ENCODE peak calls at places on chromosomes 13 and 19, in ten cellular contexts. A is heart left ventricle, Y is IMR-90, S is uterus, I is cardiac muscle cell, B is fibroblast of lung, U is AG04450, X is Peyer's patch, N is transverse colon, O is PC-3. W is an unnamed sample.

GRCh38 chr19:6723108-6723618 is 2.7 kb upstream of the C3 start:
- DNase-seq in X (no peak), Y (peak; percentile 10), B (peak; percentile 22), O (peak; percentile 50), I (peak; percentile 87), U (no peak), A (peak; percentile 73), N (no peak), S (peak; percentile 84), W (no peak)

GRCh38 chr19:5058456-5059190 is 89.7 kb downstream of the KDM4B start:
- DNase-seq in O (peak; percentile 50), I (peak; percentile 38), Y (peak; percentile 41), X (no peak), B (no peak), U (no peak), N (no peak), S (no peak), A (no peak), W (no peak)

GRCh38 chr13:111584101-111584500 is 263.7 kb downstream of the TEX29 start:
- DNase-seq in N (peak; percentile 65), S (no peak), B (no peak), X (no peak), O (no peak), Y (no peak), U (no peak), I (no peak), A (no peak), W (no peak)

GRCh38 chr13:22218784-22219183 is 547.9 kb downstream of the FGF9 start:
- DNase-seq in I (no peak), B (no peak), Y (no peak), O (no peak), U (no peak), X (no peak), S (no peak), N (no peak), A (no peak), W (no peak)

GRCh38 chr19:12270854-12271253 is 23.8 kb downstream of the ZNF44 start:
- DNase-seq in I (no peak), A (no peak), N (no peak), Y (no peak), U (no peak), X (no peak), S (no peak), B (no peak), O (no peak), W (no peak)

GRCh38 chr13:86813198-86813597 is 858.0 kb upstream of the SLITRK5 start:
- DNase-seq in A (no peak), S (no peak), X (no peak), Y (no peak), B (no peak), I (no peak), N (no peak), U (no peak), O (no peak), W (no peak)

GRCh38 chr13:41503386-41503785 is 46.0 kb downstream of the RGCC start:
- DNase-seq in Y (no peak), B (no peak), S (no peak), U (no peak), X (no peak), N (no peak), I (no peak), O (no peak), A (no peak), W (no peak)

GRCh38 chr19:44722131-44723121 is 23.5 kb downstream of the CEACAM16 start:
- DNase-seq in N (no peak), I (no peak), A (no peak), S (no peak), B (no peak), X (no peak), U (no peak), O (no peak), Y (no peak), W (no peak)

GRCh38 chr19:10478476-10478875 is 24.7 kb downstream of the KEAP1 start:
- DNase-seq in S (no peak), B (peak; percentile 13), O (no peak), I (no peak), U (no peak), A (no peak), X (no peak), Y (peak; percentile 36), N (no peak), W (no peak)

GRCh38 chr13:54928071-54928470 is 1899.5 kb downstream of the OLFM4 start:
- DNase-seq in O (no peak), U (no peak), S (no peak), X (no peak), Y (no peak), N (no peak), A (no peak), B (no peak), I (no peak), W (no peak)

GRCh38 chr19:52188822-52189744 is 769 bp upstream of the PPP2R1A start:
- DNase-seq in U (peak; percentile 30), O (no peak), S (no peak), Y (no peak), A (peak; percentile 86), X (no peak), N (no peak), B (no peak), I (no peak), W (peak; percentile 19)

GRCh38 chr19:24033962-24034342 is 53.0 kb upstream of the ZNF254 start:
- DNase-seq in U (peak; percentile 21), Y (peak; percentile 71), N (peak; percentile 62), O (peak; percentile 53), B (peak; percentile 68), A (peak; percentile 60), I (peak; percentile 68), S (peak; percentile 19), X (peak; percentile 37), W (peak; percentile 16)

GRCh38 chr13:113245858-113246791 is 36.7 kb downstream of the CUL4A start:
- DNase-seq in X (no peak), Y (peak; percentile 13), B (peak; percentile 7), N (no peak), U (no peak), S (no peak), A (no peak), O (peak; percentile 15), I (peak; percentile 2), W (no peak)

GRCh38 chr13:98576215-98576945 is 527 bp downstream of the STK24 start:
- DNase-seq in X (peak; percentile 47), S (peak; percentile 50), Y (no peak), B (no peak), A (peak; percentile 67), O (no peak), I (peak; percentile 39), N (peak; percentile 70), U (no peak), W (no peak)

GRCh38 chr13:38590230-38590629 is 96.6 kb upstream of the FREM2 start:
- DNase-seq in B (no peak), X (no peak), O (no peak), I (no peak), U (no peak), Y (no peak), N (no peak), A (no peak), S (no peak), W (no peak)

GRCh38 chr19:1266818-1267440 is 2.2 kb upstream of the CIRBP start:
- DNase-seq in N (peak; percentile 82), Y (no peak), O (peak; percentile 54), I (peak; percentile 64), S (peak; percentile 68), B (peak; percentile 42), U (no peak), X (peak; percentile 66), A (peak; percentile 76), W (no peak)

GRCh38 chr19:1269065-1269477 is at the start of gene CIRBP:
- DNase-seq in Y (peak; percentile 98), S (peak; percentile 100), A (peak; percentile 100), X (peak; percentile 100), N (peak; percentile 100), U (peak; percentile 98), I (peak; percentile 100), O (peak; percentile 95), B (peak; percentile 99), W (peak; percentile 100)

GRCh38 chr19:1266116-1266817 is 2.9 kb upstream of the CIRBP start:
- DNase-seq in X (peak; percentile 93), O (peak; percentile 89), N (peak; percentile 95), A (peak; percentile 91), I (peak; percentile 87), U (no peak), B (peak; percentile 83), Y (peak; percentile 78), S (peak; percentile 86), W (no peak)

GRCh38 chr19:1268392-1269064 is 604 bp upstream of the CIRBP start:
- DNase-seq in I (no peak), Y (no peak), U (no peak), O (no peak), X (no peak), B (no peak), A (no peak), N (no peak), S (peak; percentile 54), W (no peak)

GRCh38 chr19:1267441-1268391 is 1.4 kb upstream of the CIRBP start:
- DNase-seq in Y (peak; percentile 60), A (no peak), N (no peak), O (no peak), B (no peak), X (no peak), S (peak; percentile 65), I (no peak), U (no peak), W (no peak)
- H3K4me3 ChIP-seq in Y (peak overlapping the region; percentile 61), A (peak overlapping the region; percentile 57), N (peak overlapping the region; percentile 58), O (peak overlapping the region; percentile 67), B (peak overlapping the region; percentile 51), X (peak overlapping the region; percentile 59), S (peak overlapping the region; percentile 48), I (peak overlapping the region; percentile 49), U (peak overlapping the region; percentile 60), W (peak overlapping the region; percentile 70)

DNA sequence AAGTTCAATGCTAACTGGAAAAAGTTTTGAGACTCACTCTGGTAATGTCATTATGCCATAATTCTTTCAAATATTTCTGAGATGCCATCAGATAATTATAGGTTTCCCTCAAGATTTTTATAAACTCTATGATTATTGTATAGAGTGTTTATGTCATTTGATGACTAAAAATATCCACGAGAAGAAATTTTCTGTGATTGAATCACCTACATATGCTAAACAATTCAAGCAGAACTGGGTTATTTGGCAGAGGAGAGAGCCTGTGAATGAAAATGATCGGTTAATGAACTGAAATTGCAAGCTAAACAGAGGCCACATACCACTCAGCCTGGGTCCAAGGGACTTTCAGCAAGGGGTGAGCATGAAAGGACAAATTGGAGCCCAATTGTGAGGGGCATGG is 92.6 kb upstream of the TSC22D1 start:
- DNase-seq in I (no peak), S (no peak), O (peak; percentile 55), U (no peak), X (no peak), B (peak; percentile 56), Y (peak; percentile 86), A (no peak), N (no peak), W (no peak)
- TF ChIP-seq CTCF in I (no peak), S (no peak), O (no peak), U (no peak), X (no peak), B (no peak), Y (no peak), A (no peak), N (no peak), W (no peak)

GRCh38 chr13:36072536-36072935 is 58.6 kb downstream of the DCLK1 start:
- DNase-seq in I (no peak), N (no peak), U (no peak), Y (no peak), A (no peak), X (no peak), O (no peak), B (no peak), S (no peak), W (no peak)
- H3K27ac ChIP-seq in I (no peak overlapping the region), N (no peak overlapping the region), U (no peak overlapping the region), Y (no peak overlapping the region), A (no peak overlapping the region), X (no peak overlapping the region), O (no peak overlapping the region), B (no peak overlapping the region), S (no peak overlapping the region), W (no peak overlapping the region)

GRCh38 chr19:13937479-13938360 is 497 bp downstream of the PODNL1 start:
- DNase-seq in U (no peak), B (no peak), I (peak; percentile 28), A (no peak), O (no peak), N (no peak), X (no peak), S (no peak), Y (no peak), W (no peak)
- H3K4me3 ChIP-seq in U (peak overlapping the region; percentile 47), B (peak overlapping the region; percentile 20), I (no peak overlapping the region), A (peak overlapping the region; percentile 54), O (no peak overlapping the region), N (no peak overlapping the region), X (peak overlapping the region; percentile 15), S (no peak overlapping the region), Y (peak overlapping the region; percentile 51), W (peak overlapping the region; percentile 69)